ENCODE peak calls at places on chromosomes 11 and 22, in ten cellular contexts. F is A549; M is BJ; D is activated CD8-positive, alpha-beta T cell treated with anti-CD3 and anti-CD28 coated beads for 36 hours; N is AG04450; P is foreskin fibroblast; J is neural crest cell; Z is prostate gland; G is cardiac muscle cell; H is H1. C is an unnamed sample.

GRCh38 chr11:6505577-6506240 is 8.6 kb downstream of the DNHD1 start:
- DNase-seq in M (peak), H (no peak), Z (peak), F (peak), N (peak), G (peak), D (peak), P (peak), J (no peak), C (no peak)

GRCh38 chr11:110301032-110301431 is 4.6 kb upstream of the RDX start:
- DNase-seq in H (peak), J (no peak), N (no peak), Z (no peak), P (no peak), D (no peak), G (no peak), F (no peak), M (no peak), C (no peak)

GRCh38 chr22:37544955-37545702 is 15.2 kb upstream of the CDC42EP1 start:
- DNase-seq in N (no peak), M (no peak), G (peak), P (peak), D (peak), F (peak), H (peak), Z (no peak), J (peak), C (peak)

GRCh38 chr11:111554532-111554931 is 14.0 kb downstream of the LAYN start:
- DNase-seq in Z (no peak), M (no peak), H (no peak), G (no peak), P (no peak), J (no peak), F (no peak), D (no peak), N (no peak), C (no peak)

GRCh38 chr11:130144721-130145327 is 14.8 kb upstream of the ST14 start:
- DNase-seq in F (no peak), M (no peak), D (no peak), N (no peak), G (peak), J (no peak), P (no peak), H (no peak), Z (no peak), C (peak)

GRCh38 chr11:130738618-130739017 is 177.7 kb downstream of the SNX19 start:
- DNase-seq in G (no peak), F (no peak), P (peak), H (no peak), Z (no peak), M (peak), N (no peak), D (no peak), J (no peak), C (no peak)

GRCh38 chr22:38504731-38505594 is 1.1 kb downstream of the DDX17 start:
- DNase-seq in G (peak), D (peak), P (peak), Z (peak), M (no peak), N (no peak), F (peak), H (no peak), J (no peak), C (peak)

GRCh38 chr11:92224394-92225205 is at the start of gene FAT3:
- DNase-seq in F (peak), P (peak), G (peak), H (peak), J (peak), M (no peak), Z (no peak), N (peak), D (no peak), C (peak)

GRCh38 chr22:49404020-49404419 is 423.7 kb downstream of the BRD1 start:
- DNase-seq in P (no peak), H (no peak), M (no peak), D (no peak), J (no peak), F (no peak), Z (no peak), G (no peak), N (no peak), C (no peak)

GRCh38 chr11:70669871-70670683 is 271.7 kb downstream of the CTTN start:
- DNase-seq in Z (no peak), H (no peak), F (no peak), J (no peak), P (no peak), N (no peak), G (no peak), M (no peak), D (no peak), C (no peak)

GRCh38 chr11:36048496-36049247 is 104.8 kb downstream of the LDLRAD3 start:
- DNase-seq in Z (no peak), M (no peak), D (no peak), J (no peak), G (peak), N (no peak), F (no peak), H (no peak), P (no peak), C (peak)

GRCh38 chr11:111335124-111335535 is 36.8 kb downstream of the POU2AF3 start:
- DNase-seq in Z (no peak), M (no peak), H (no peak), G (no peak), F (no peak), J (no peak), P (no peak), D (no peak), N (no peak), C (no peak)

GRCh38 chr22:17237031-17237668 is 17.9 kb upstream of the ADA2 start:
- DNase-seq in M (no peak), J (no peak), G (no peak), H (no peak), F (no peak), Z (no peak), D (peak), P (no peak), N (no peak), C (no peak)

GRCh38 chr11:67437082-67437821 is at the start of gene PTPRCAP:
- DNase-seq in D (peak), M (no peak), N (no peak), Z (no peak), H (no peak), G (no peak), J (no peak), P (no peak), F (no peak), C (no peak)

GRCh38 chr11:81070948-81071347 is 1630.1 kb upstream of the TENM4 start:
- DNase-seq in M (no peak), H (no peak), Z (no peak), J (no peak), D (no peak), N (no peak), F (no peak), G (no peak), P (no peak), C (no peak)

GRCh38 chr11:43360361-43361032 is 1.8 kb downstream of the TTC17 start:
- DNase-seq in N (no peak), Z (no peak), J (no peak), G (peak), M (no peak), D (no peak), P (peak), H (no peak), F (no peak), C (no peak)

GRCh38 chr11:112656772-112657428 is 304.3 kb upstream of the NCAM1 start:
- DNase-seq in D (no peak), F (no peak), P (peak), M (peak), N (no peak), G (no peak), J (no peak), H (no peak), Z (no peak), C (no peak)

GRCh38 chr11:855796-856195 is 13.1 kb downstream of the TSPAN4 start:
- DNase-seq in D (no peak), P (no peak), Z (no peak), N (no peak), F (no peak), M (no peak), J (no peak), G (no peak), H (peak), C (no peak)

GRCh38 chr11:10455637-10456487 is 798 bp downstream of the AMPD3 start:
- DNase-seq in G (peak), P (peak), M (peak), F (peak), D (peak), N (peak), H (peak), Z (peak), J (no peak), C (peak)

GRCh38 chr11:87215236-87215635 is 177.5 kb downstream of the TMEM135 start:
- DNase-seq in N (no peak), H (no peak), J (no peak), M (no peak), P (no peak), G (no peak), Z (no peak), D (no peak), F (no peak), C (no peak)

DNA sequence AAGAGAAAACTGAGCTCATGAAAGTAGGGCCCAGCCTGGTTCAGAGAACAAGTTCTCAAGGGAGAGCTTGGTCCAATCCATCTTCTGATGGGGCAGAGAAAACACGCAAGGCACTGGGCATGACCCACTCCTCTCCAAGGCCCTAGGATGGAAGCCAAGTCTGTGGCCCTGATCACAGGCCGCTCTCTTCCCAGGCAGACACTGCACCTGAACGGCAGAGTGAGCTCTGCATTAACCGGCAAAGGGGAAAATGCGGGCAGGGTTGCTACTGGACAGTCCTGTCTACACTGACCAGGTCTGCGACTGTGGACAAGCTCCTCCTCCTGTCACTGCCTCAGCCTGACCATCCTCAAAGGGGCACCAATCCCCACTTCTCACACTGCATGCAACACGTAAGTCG is 49.3 kb downstream of the SGSM3 start:
- DNase-seq in D (no peak), H (no peak), G (no peak), F (no peak), J (no peak), P (no peak), N (no peak), Z (no peak), M (no peak), C (no peak)
- TF ChIP-seq CTCF in D (no peak), H (no peak), G (no peak), F (no peak), J (no peak), P (no peak), N (no peak), Z (no peak), M (no peak), C (no peak)

GRCh38 chr22:23894710-23895598 is 771 bp downstream of the MIF start:
- DNase-seq in J (peak), Z (peak), G (peak), D (peak), P (peak), N (peak), M (no peak), F (peak), H (peak), C (peak)
- TF ChIP-seq CTCF in J (peak), Z (peak), G (peak), D (peak), P (no peak), N (peak), M (peak), F (no peak), H (peak), C (peak)

GRCh38 chr22:20758688-20759087 is 15.2 kb upstream of the SERPIND1 start:
- DNase-seq in Z (no peak), H (no peak), N (no peak), D (no peak), G (no peak), P (no peak), M (no peak), F (peak), J (no peak), C (no peak)
- TF ChIP-seq CTCF in Z (no peak), H (peak), N (no peak), D (no peak), G (peak), P (no peak), M (no peak), F (peak), J (no peak), C (no peak)

GRCh38 chr11:13009921-13010736 is 1.0 kb downstream of the RASSF10 start:
- DNase-seq in N (no peak), H (peak), D (no peak), G (peak), Z (no peak), P (peak), J (peak), F (peak), M (no peak), C (peak)
- TF ChIP-seq CTCF in N (no peak), H (peak), D (no peak), G (peak), Z (no peak), P (no peak), J (peak), F (no peak), M (no peak), C (no peak)

GRCh38 chr11:19800714-19801519 is 88.3 kb downstream of the NAV2 start:
- DNase-seq in M (no peak), F (no peak), N (no peak), J (no peak), Z (no peak), D (no peak), P (peak), G (no peak), H (no peak), C (no peak)
- TF ChIP-seq CTCF in M (peak), F (no peak), N (peak), J (peak), Z (no peak), D (no peak), P (no peak), G (no peak), H (peak), C (no peak)

DNA sequence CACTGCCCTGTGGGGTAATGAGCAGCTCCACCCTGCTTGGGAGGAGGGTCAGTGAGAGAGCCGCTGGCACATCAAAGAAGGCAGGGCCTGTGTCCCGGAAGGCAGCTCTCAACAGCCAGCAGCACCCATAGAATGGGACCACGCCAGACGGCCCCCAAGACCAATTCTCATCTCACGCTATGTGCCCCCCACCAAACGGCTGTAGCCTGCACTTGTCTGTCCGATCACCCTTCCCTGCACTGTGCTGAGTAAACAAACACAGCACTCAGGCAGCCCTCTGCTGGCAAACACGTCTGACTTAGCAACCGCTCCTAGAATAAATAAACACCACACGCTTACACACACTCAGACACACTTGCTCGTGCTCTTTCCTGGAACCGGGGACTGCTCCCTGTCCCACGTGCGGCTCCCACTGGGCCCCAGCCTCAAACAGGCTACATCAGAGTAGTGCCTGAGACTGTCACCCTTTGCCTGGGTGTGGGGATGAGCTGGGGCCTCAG is 53.2 kb upstream of the CDON start:
- DNase-seq in Z (peak), D (no peak), G (no peak), N (peak), J (no peak), H (no peak), F (peak), P (peak), M (peak), C (peak)
- TF ChIP-seq CTCF in Z (peak), D (no peak), G (peak), N (peak), J (peak), H (no peak), F (no peak), P (no peak), M (peak), C (no peak)

DNA sequence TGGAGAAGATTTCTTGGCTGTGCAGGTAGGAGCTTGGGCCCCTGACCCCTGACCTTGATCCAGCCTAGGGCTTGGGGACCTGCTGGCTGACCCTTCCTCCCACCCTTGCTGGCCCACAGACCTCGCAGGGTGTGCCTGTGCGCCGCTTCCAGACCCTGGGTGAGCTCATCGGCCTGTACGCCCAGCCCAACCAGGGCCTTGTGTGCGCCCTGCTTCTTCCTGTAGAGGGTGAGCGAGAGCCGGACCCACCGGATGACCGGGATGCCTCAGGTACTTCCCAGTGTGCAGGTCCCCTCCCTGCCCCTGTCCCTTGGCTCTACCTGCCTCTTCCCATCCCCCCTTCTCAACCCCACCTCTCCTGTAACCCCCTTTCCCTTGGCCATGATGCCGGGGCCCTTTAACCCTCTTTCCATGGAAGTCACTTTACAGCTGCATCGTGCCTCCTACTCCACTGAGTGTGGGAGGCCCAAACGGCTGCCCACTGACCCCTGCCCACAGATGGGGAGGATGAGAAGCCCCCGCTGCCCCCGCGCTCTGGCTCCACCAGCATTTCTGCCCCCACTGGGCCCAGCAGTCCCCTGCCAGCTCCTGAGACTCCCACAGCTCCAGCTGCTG is 3.8 kb downstream of the INPPL1 start:
- DNase-seq in G (no peak), D (no peak), F (no peak), N (no peak), H (no peak), J (no peak), M (no peak), P (no peak), Z (no peak), C (peak)
- TF ChIP-seq CTCF in G (peak), D (no peak), F (no peak), N (no peak), H (no peak), J (no peak), M (no peak), P (no peak), Z (no peak), C (no peak)

DNA sequence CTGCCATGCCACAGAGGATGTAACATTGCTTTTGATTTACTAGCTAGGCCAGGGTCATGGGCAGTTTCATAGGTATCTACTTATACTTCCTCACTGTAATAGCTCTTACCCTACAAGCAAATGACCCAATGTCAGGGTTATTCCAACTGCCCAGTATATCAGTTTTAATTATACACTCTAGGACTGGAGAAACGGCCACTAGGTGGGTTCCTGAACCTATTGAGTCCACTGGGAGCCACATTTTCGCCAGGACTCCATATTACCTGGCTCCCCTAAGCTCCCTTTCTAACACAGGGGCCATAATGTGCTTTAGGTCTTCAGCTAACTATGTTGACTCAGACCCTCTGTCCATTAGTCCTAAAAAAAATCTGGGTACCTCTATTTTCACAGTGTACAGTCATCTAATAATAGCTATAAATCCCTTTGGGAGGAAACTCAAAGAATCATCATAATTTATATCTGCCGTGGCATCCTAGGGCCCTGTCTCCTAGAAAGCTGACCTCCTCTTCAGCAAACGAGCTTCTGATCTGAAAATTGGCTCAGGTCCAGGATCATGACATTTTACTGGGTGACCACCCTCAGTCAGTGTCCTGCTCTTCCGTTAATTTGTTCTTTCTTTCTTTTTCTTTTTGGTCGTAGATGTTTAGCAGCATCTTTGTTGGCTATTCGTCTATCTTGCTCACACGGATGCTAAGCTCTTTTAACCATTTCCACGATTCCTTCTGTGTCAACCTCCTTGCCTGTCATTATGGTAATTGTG is 244.3 kb downstream of the FAM76B start:
- DNase-seq in H (no peak), Z (no peak), M (no peak), J (no peak), P (no peak), N (no peak), F (no peak), G (no peak), D (no peak), C (no peak)
- TF ChIP-seq CTCF in H (no peak), Z (no peak), M (no peak), J (no peak), P (no peak), N (peak), F (no peak), G (no peak), D (no peak), C (no peak)